ENCODE peak calls at places on chromosomes 1 and 21, in six cellular contexts. K, N, G, Z, I and O are unnamed samples. For H3K4me1 and H3K9me3, the result is how much of the 10 kb centered on the place peaks cover.

GRCh38 chr1:7421471-7422075 is 349.5 kb upstream of the VAMP3 start:
- DNase-seq in K (no peak), N (peak), G (peak), Z (peak), I (no peak), O (no peak)

GRCh38 chr21:29257701-29258100 is 41.0 kb upstream of the BACH1 start:
- DNase-seq in K (no peak), N (no peak), G (no peak), Z (no peak), I (no peak), O (no peak)

GRCh38 chr1:10694274-10694632 is 102.2 kb downstream of the CASZ1 start:
- DNase-seq in K (no peak), N (no peak), G (no peak), Z (no peak), I (no peak), O (peak)

GRCh38 chr1:205632374-205633169 is 761 bp upstream of the ELK4 start:
- DNase-seq in K (no peak), N (no peak), G (no peak), Z (no peak), I (no peak), O (no peak)

GRCh38 chr1:2789164-2789985 is 12.1 kb downstream of the TTC34 start:
- DNase-seq in K (no peak), N (no peak), G (no peak), Z (no peak), I (no peak), O (no peak)

GRCh38 chr1:40435471-40435870 is 14.8 kb upstream of the ZFP69B start:
- DNase-seq in K (no peak), N (no peak), G (no peak), Z (no peak), I (no peak), O (no peak)

GRCh38 chr1:153277852-153278251 is 18.4 kb downstream of the LORICRIN start:
- DNase-seq in K (no peak), N (no peak), G (peak), Z (no peak), I (peak), O (no peak)

GRCh38 chr1:182962554-182963115 is 9.7 kb upstream of the SHCBP1L start:
- DNase-seq in K (peak), N (peak), G (peak), Z (peak), I (peak), O (peak)

GRCh38 chr21:46000182-46000730 is 18.7 kb downstream of the COL6A1 start:
- DNase-seq in K (no peak), N (peak), G (peak), Z (peak), I (no peak), O (no peak)

GRCh38 chr1:111570781-111571181 is 48.8 kb upstream of the RAP1A start:
- DNase-seq in K (no peak), N (no peak), G (peak), Z (no peak), I (no peak), O (no peak)

GRCh38 chr1:236654957-236655356 is 31.3 kb upstream of the ACTN2 start:
- DNase-seq in K (no peak), N (no peak), G (no peak), Z (no peak), I (no peak), O (no peak)

GRCh38 chr1:30684881-30685795 is 38.2 kb downstream of the MATN1 start:
- DNase-seq in K (no peak), N (peak), G (peak), Z (no peak), I (peak), O (peak)

GRCh38 chr21:32278068-32278467 is 781 bp downstream of the MIS18A start:
- DNase-seq in K (no peak), N (no peak), G (no peak), Z (no peak), I (no peak), O (no peak)

GRCh38 chr1:234772345-234773147 is 162.6 kb upstream of the IRF2BP2 start:
- DNase-seq in K (peak), N (peak), G (peak), Z (no peak), I (peak), O (peak)

GRCh38 chr1:19429611-19430010 is 55.7 kb downstream of the CAPZB start:
- DNase-seq in K (no peak), N (no peak), G (no peak), Z (no peak), I (no peak), O (no peak)

GRCh38 chr1:19433610-19433999 is 51.7 kb downstream of the CAPZB start:
- DNase-seq in K (no peak), N (no peak), G (no peak), Z (no peak), I (no peak), O (peak)

GRCh38 chr1:19427087-19427781 is 58.1 kb downstream of the CAPZB start:
- DNase-seq in K (no peak), N (no peak), G (peak), Z (no peak), I (no peak), O (peak)

GRCh38 chr1:19432943-19433609 is 52.3 kb downstream of the CAPZB start:
- DNase-seq in K (no peak), N (peak), G (no peak), Z (no peak), I (no peak), O (no peak)

GRCh38 chr1:19430121-19431068 is 54.9 kb downstream of the CAPZB start:
- DNase-seq in K (no peak), N (no peak), G (no peak), Z (no peak), I (peak), O (no peak)
- H3K4me1 ChIP-seq in K (half or more), N (under half), G (half or more), Z (half or more), I (under half), O (half or more)

GRCh38 chr1:238469146-238469601 is 578.5 kb upstream of the ZP4 start:
- DNase-seq in K (no peak), N (no peak), G (no peak), Z (no peak), I (no peak), O (no peak)

GRCh38 chr1:238465449-238465848 is 574.7 kb upstream of the ZP4 start:
- DNase-seq in K (no peak), N (no peak), G (no peak), Z (no peak), I (no peak), O (no peak)

GRCh38 chr1:238468068-238468467 is 577.3 kb upstream of the ZP4 start:
- DNase-seq in K (no peak), N (no peak), G (no peak), Z (no peak), I (no peak), O (no peak)

DNA sequence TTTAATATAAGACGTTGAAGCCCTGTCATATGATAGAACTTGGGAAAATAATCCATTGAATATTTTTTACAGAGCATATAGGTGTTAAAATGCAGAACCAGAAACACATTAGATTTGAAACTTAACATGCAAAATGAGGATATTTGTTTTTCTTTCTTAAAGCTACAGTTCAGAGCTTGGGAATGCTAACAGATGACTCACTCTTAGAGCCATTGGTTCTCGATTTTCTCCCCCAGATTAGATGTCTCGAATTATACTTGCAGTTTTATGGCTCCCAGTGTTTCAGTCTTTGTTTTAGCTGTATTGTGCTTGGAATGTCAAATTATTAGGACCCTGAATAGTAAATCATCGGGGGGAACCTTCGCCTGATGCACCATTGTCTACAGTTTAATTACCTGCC is 575.7 kb upstream of the ZP4 start:
- DNase-seq in K (no peak), N (no peak), G (no peak), Z (no peak), I (no peak), O (no peak)
- H3K9me3 ChIP-seq in K (under half), N (under half), G (under half), Z (under half), I (under half), O (under half)

DNA sequence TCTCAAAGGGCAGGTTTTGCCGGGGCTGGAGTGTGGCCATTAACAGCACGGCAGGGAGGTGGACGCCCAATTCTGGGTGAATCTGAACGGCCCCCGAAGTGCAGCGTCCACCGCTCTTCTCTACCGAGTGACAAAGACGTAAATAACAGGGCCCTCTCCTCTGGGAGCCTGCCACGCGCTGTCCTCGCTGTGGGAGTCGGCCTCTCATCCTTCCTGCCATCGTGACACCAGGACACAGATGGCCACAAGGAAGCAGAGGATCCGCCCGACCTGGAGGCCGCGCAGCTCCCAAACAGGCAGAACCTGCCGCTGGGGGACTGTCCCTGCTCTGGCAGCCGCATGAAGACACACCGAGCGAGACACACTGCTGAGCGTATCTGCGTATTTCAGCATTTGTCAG is 12.1 kb upstream of the CDK11B start:
- DNase-seq in K (no peak), N (no peak), G (no peak), Z (no peak), I (no peak), O (no peak)
- H3K4me1 ChIP-seq in K (under half), N (under half), G (under half), Z (under half), I (under half), O (under half)

GRCh38 chr1:49435291-49435690 is 588.5 kb downstream of the AGBL4 start:
- DNase-seq in K (no peak), N (no peak), G (no peak), Z (no peak), I (no peak), O (no peak)

DNA sequence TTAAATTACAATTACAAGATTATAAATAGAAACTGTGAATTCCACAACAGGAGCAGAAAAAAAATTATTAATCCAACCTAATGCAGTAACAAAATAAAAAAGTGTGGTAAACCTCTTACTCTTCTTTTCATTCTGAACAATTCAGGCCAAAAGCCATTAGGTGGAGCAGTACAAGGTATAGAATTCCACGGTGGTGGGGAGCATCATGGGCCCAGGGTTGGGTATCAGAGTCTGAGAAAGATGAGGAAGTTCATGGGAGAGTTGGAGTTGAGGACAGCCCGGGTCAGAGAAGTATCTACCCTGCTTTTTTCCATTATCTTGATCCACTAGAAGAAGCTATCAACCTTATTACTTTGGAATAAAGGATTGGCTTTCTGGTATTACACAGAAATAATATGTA is 586.9 kb downstream of the AGBL4 start:
- DNase-seq in K (no peak), N (no peak), G (no peak), Z (no peak), I (no peak), O (no peak)
- H3K9me3 ChIP-seq in K (under half), N (under half), G (under half), Z (under half), I (under half), O (under half)

GRCh38 chr1:92958203-92958970 is 2.9 kb downstream of the DIPK1A start:
- DNase-seq in K (no peak), N (no peak), G (no peak), Z (no peak), I (no peak), O (no peak)

GRCh38 chr1:92957020-92957734 is 4.1 kb downstream of the DIPK1A start:
- DNase-seq in K (no peak), N (no peak), G (no peak), Z (no peak), I (no peak), O (no peak)

GRCh38 chr1:92953491-92953890 is 7.8 kb downstream of the DIPK1A start:
- DNase-seq in K (no peak), N (no peak), G (no peak), Z (no peak), I (no peak), O (no peak)

GRCh38 chr1:92952714-92953113 is 8.5 kb downstream of the DIPK1A start:
- DNase-seq in K (no peak), N (no peak), G (no peak), Z (no peak), I (no peak), O (no peak)

DNA sequence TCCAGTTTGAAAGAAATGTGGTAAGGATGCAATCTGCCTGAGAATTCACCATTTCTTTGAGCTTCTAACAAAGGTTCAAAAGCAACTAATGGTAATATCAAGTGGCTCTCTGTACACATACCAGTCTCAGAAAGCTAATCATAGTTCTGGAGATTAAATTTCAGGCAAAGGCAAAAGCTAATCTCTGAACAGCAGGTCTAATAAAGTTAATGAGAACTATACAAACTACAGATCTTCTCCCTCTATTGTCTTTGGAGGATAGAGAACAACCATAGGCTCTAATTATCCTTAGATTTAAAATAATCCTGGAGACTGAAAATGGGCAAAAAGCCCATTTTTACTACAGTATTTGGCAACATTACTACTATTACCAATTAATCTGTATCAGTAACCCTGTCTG is 5.0 kb downstream of the DIPK1A start:
- DNase-seq in K (no peak), N (no peak), G (no peak), Z (no peak), I (no peak), O (no peak)
- H3K4me1 ChIP-seq in K (half or more), N (under half), G (under half), Z (under half), I (under half), O (under half)

DNA sequence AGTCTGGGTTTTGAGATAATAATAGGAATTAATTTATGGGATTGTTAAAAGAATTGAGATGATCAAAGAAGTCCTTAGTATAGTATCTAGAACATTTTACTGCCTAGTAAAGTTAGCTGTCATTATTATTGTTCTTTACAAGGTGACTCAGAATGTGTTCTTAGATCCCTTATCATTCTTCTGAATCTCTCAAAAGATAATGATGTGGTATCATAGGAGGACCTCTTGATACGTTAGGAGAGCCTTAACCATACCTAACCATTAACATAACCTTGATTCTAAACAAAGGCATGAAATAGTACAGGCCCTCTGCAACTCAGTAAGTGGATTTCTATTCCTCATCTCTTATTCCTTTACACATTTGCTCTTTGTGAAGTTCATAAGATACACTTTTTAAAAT is 246.6 kb upstream of the CACYBP start:
- DNase-seq in K (no peak), N (no peak), G (no peak), Z (no peak), I (no peak), O (no peak)
- H3K9me3 ChIP-seq in K (under half), N (under half), G (under half), Z (under half), I (under half), O (under half)